ENCODE peak calls at places on chromosome 16, in seven cellular contexts. L is PC-3, D is cardiac muscle cell, Z is IMR-90, A is A673, Q is pancreas, E is Panc1. Y is an unnamed sample. For H3K4me1, the result is how much of the 10 kb centered on the place peaks cover.

GRCh38 chr16:75099738-75100615 is 16.6 kb downstream of the LDHD start:
- DNase-seq in A (peak), D (no peak), E (no peak), L (no peak), Z (no peak), Q (no peak), Y (no peak)

GRCh38 chr16:27798241-27798640 is 248.3 kb downstream of the KATNIP start:
- DNase-seq in D (no peak), L (no peak), Q (no peak), A (no peak), Z (no peak), E (no peak), Y (no peak)

GRCh38 chr16:47254771-47255170 is 111.0 kb upstream of the NETO2 start:
- DNase-seq in D (no peak), Z (no peak), A (no peak), L (no peak), Q (no peak), E (no peak), Y (no peak)

GRCh38 chr16:71499775-71500364 is 10.7 kb upstream of the ZNF19 start:
- DNase-seq in Q (no peak), L (peak), E (peak), A (peak), Z (peak), D (peak), Y (peak)

GRCh38 chr16:67666032-67666537 is 465 bp downstream of the ENKD1 start:
- DNase-seq in Z (no peak), Q (peak), E (no peak), A (no peak), L (no peak), D (peak), Y (peak)

GRCh38 chr16:81076566-81077076 is 417 bp downstream of the C16orf46 start:
- DNase-seq in A (peak), Z (peak), E (peak), L (peak), Q (peak), D (peak), Y (peak)

GRCh38 chr16:31196324-31197088 is 6.1 kb downstream of the PYCARD start:
- DNase-seq in Z (no peak), D (no peak), Q (no peak), L (no peak), E (no peak), A (no peak), Y (no peak)

GRCh38 chr16:14063618-14064581 is 7.2 kb upstream of the MRTFB start:
- DNase-seq in Z (no peak), E (no peak), Q (no peak), A (no peak), D (no peak), L (no peak), Y (no peak)

GRCh38 chr16:19389246-19389645 is 28.4 kb upstream of the TMC5 start:
- DNase-seq in D (peak), A (peak), E (no peak), Z (no peak), L (peak), Q (peak), Y (peak)

GRCh38 chr16:77307764-77308561 is 108.8 kb downstream of the SYCE1L start:
- DNase-seq in E (no peak), Z (peak), A (no peak), L (peak), D (peak), Q (no peak), Y (no peak)

GRCh38 chr16:15856901-15857778 is at the start of gene MYH11:
- DNase-seq in D (no peak), Q (no peak), L (no peak), A (no peak), Z (no peak), E (no peak), Y (no peak)

GRCh38 chr16:55275869-55276268 is 48.1 kb upstream of the IRX6 start:
- DNase-seq in L (no peak), Q (no peak), Z (no peak), D (no peak), E (no peak), A (no peak), Y (no peak)

GRCh38 chr16:49921791-49922456 is 66.0 kb upstream of the ZNF423 start:
- DNase-seq in Q (peak), A (peak), D (peak), E (peak), L (peak), Z (peak), Y (peak)

GRCh38 chr16:31105677-31106213 is 2.4 kb upstream of the BCKDK start:
- DNase-seq in Z (no peak), E (no peak), Q (peak), L (peak), A (peak), D (peak), Y (peak)

GRCh38 chr16:35797811-35798210 is 2338.4 kb downstream of the TP53TG3F start:
- DNase-seq in A (no peak), D (no peak), Q (no peak), L (no peak), E (no peak), Z (no peak), Y (no peak)

GRCh38 chr16:23952128-23953041 is 116.6 kb downstream of the PRKCB start:
- DNase-seq in A (peak), Q (no peak), Z (peak), D (peak), E (no peak), L (no peak), Y (no peak)

GRCh38 chr16:3511286-3512180 is 10.7 kb downstream of the CLUAP1 start:
- DNase-seq in L (no peak), Z (no peak), E (no peak), Q (no peak), D (no peak), A (no peak), Y (no peak)

GRCh38 chr16:56847173-56847948 is 17.6 kb upstream of the SLC12A3 start:
- DNase-seq in L (no peak), A (no peak), Z (no peak), D (no peak), E (no peak), Q (peak), Y (no peak)

GRCh38 chr16:24853830-24854229 is 8.1 kb downstream of the SLC5A11 start:
- DNase-seq in Q (no peak), D (peak), L (peak), E (no peak), Z (peak), A (peak), Y (no peak)

GRCh38 chr16:69386596-69386995 is 789 bp upstream of the TERF2 start:
- DNase-seq in D (peak), Z (peak), E (no peak), A (no peak), Q (no peak), L (no peak), Y (no peak)

GRCh38 chr16:8697965-8698364 is 23.5 kb downstream of the ABAT start:
- DNase-seq in Q (no peak), Z (no peak), A (no peak), E (no peak), L (no peak), D (no peak), Y (no peak)
- H3K27ac ChIP-seq in Q (no peak), Z (no peak), A (no peak), E (no peak), L (no peak), D (no peak), Y (no peak)

GRCh38 chr16:369275-369865 is 968 bp downstream of the MRPL28 start:
- DNase-seq in E (no peak), Z (no peak), Q (no peak), L (no peak), A (no peak), D (no peak), Y (no peak)
- H3K4me3 ChIP-seq in E (peak), Z (no peak), Q (no peak), L (peak), A (peak), D (peak), Y (no peak)

GRCh38 chr16:84631882-84632281 is 14.0 kb upstream of the COTL1 start:
- DNase-seq in Z (no peak), E (no peak), D (no peak), A (no peak), L (no peak), Q (no peak), Y (no peak)
- H3K4me1 ChIP-seq in Z (under half), E (under half), D (under half), A (under half), L (under half), Q (under half), Y (under half)

DNA sequence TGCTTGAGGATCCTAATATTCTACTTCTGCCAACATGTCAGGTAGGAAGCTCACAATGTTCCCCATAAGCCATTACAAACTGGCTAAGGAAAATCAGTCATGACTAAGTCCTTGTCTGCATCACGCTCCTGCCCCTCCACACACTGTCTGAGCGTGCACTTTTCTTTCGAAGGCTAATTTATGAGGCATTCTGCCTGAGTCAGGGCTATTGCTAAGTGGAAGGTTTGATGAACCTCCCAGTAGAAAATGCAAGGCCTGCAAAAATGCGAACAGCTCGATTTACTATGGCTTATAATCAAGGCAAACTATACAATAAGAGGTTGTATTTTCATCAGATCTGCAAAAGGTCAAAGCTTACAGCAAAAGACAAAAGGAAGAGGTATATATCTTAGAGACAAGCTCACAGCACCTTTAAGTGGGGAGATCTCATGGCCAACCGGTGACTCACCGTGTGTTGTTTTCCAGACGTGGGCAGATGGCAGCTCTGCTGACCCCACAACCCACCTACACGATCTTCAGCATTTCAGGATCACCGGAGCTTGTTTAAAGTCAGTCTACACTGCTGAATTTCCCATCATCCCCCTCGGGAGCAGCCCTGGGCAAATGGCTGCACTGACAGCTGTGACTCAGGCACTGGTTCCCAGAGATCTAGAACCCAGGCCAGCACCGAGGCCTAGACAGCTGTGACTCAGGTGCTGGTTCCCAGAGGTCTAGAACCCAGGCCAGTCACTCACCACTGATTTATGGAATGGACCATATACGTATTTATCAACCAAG is 26.1 kb downstream of the MEAK7 start:
- DNase-seq in L (peak), Q (no peak), D (peak), E (no peak), A (no peak), Z (peak), Y (no peak)
- H3K27ac ChIP-seq in L (no peak), Q (no peak), D (no peak), E (no peak), A (no peak), Z (no peak), Y (no peak)

DNA sequence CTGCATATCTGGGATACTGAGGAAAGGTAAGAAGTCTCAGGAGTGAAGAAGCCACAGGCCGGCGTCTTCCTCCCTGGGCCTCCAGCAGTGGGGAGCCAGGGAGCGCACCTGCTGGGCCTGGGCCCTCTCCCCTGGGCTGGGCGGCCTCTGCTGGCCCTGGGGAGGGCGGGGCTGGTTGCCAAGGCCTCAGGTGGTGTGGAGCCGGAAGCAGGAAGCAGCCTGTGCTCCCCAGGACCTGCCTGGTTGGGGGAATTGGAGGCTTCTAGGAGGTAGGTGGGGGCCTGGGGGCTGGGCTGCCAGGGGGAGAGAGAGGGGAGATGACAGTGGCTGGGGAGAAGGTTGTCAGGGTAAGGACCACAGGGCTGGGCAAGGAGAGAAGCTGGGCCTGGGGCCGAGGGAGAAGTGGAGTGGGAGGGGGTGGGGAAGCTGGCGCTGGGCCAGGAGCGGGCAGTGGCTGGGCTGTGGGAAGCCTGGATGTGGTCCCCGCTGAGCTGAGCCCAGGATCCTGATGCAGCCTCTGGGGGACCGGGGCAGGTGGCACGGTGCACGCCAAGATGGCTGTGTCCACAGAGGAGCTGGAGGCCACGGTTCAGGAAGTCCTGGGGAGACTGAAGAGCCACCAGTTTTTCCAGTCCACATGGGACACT is at the start of gene SMIM22:
- DNase-seq in E (no peak), L (no peak), Z (no peak), Q (peak), D (no peak), A (no peak), Y (no peak)
- H3K4me3 ChIP-seq in E (no peak), L (no peak), Z (no peak), Q (peak), D (no peak), A (no peak), Y (no peak)

DNA sequence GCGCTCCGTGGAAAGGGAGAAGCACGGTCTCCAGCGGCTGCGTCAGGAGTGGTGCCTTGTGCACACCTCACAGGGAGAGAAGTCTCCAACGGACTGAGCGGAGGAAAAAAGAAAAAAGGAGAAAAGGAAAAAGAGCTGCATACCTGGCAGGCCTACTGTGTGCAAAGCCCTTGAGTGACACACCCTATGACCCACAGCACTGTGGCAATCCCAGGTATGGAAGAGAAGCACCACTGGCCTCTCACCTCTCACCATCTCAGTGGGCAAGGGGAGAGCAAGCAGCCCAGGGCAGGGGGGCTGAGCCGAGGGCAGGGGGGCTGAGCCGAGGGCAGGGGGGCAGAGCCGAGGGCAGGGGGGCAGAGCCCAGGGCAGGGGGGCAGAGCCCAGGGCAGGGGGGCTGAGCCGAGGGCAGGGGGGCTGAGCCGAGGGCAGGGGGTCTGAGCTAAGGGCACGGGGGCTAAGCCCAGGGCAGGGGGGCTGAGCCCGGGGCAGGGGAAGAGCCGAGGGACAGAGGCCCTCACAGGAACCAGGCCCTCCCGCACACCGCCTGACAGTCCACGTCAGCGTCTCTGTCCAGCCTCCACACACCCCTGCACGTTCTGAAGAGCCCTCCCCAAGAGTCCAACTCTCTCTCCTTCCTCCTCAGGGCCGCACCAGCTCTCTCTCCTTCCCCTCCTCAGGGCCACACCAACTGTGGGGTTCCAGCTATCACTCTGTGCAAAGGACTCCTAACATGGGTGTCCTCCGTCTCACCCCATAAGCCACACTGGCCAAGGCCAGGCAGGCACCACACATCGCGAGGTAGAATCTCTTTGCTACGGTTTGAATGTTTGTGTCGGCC is 105.8 kb downstream of the ZNF778 start:
- DNase-seq in L (no peak), Z (no peak), A (no peak), Q (no peak), E (no peak), D (no peak), Y (no peak)
- H3K4me1 ChIP-seq in L (half or more), Z (half or more), A (half or more), Q (under half), E (half or more), D (half or more), Y (half or more)

DNA sequence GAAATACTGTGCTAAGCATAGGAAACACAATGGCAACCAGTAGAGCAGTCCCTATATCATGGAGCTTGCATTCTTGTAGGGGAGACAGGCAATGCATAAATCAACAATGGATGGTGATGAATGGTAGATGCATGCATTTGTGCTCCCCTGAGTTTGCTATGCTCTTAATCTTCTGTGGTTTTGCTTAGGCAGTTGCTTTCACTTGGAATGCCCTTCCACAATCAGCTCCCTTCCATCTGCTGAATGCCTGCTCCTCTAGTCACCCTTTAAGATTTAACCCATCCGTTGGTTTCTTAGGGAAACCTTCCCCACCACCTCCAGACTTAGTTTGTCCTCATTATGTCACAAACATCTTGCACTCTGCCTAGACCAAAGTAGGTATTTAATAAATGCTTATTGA is 200.3 kb upstream of the TOX3 start:
- DNase-seq in Q (no peak), Z (no peak), A (no peak), L (no peak), E (no peak), D (no peak), Y (no peak)
- H3K27ac ChIP-seq in Q (no peak), Z (no peak), A (no peak), L (no peak), E (no peak), D (no peak), Y (no peak)